ENCODE peak calls at places on chromosomes 6 and 20, in nine cellular contexts. E is renal cortical epithelial cell; F is heart right ventricle; K is activated T-helper 9 cell treated with anti-CD3 and anti-CD28 coated beads, Interleukin-2, amount 50 U/mL, for 16 hours; M is HCEC 1CT; S is EL; R is mucosa of gallbladder; W is SK-N-MC; N is RWPE2. Q is an unnamed sample.
A peak's percentile ranks its signal among the peaks of the same experiment; 100 is the strongest.

GRCh38 chr6:76752841-76753240 is 680.4 kb upstream of the IMPG1 start:
- DNase-seq in K (no peak), F (no peak), M (no peak), W (no peak), E (no peak), N (no peak), S (no peak), R (no peak), Q (no peak)

GRCh38 chr6:4973972-4974885 is 29.6 kb downstream of the RPP40 start:
- DNase-seq in W (peak; percentile 6), N (no peak), S (peak; percentile 25), E (peak; percentile 15), R (peak; percentile 19), F (no peak), M (no peak), K (no peak), Q (no peak)

GRCh38 chr6:90384720-90385119 is 88.1 kb upstream of the BACH2 start:
- DNase-seq in W (no peak), S (no peak), N (no peak), R (no peak), K (no peak), E (no peak), M (no peak), F (no peak), Q (no peak)

GRCh38 chr20:373171-373890 is 7.2 kb upstream of the TRIB3 start:
- DNase-seq in E (peak; percentile 56), R (no peak), S (peak; percentile 84), W (no peak), K (no peak), N (no peak), F (peak; percentile 26), M (peak; percentile 86), Q (no peak)

GRCh38 chr6:134676307-134677281 is 273.3 kb downstream of the ALDH8A1 start:
- DNase-seq in R (peak; percentile 24), S (no peak), W (peak; percentile 82), E (peak; percentile 99), K (no peak), N (no peak), F (no peak), M (peak; percentile 72), Q (peak; percentile 43)

GRCh38 chr6:70391513-70391912 is 21.8 kb upstream of the FAM135A start:
- DNase-seq in M (no peak), K (no peak), N (no peak), S (no peak), R (no peak), F (no peak), E (no peak), W (no peak), Q (no peak)

GRCh38 chr20:25622450-25623224 is 1.2 kb downstream of the NANP start:
- DNase-seq in E (no peak), W (no peak), R (no peak), K (no peak), F (no peak), S (peak; percentile 7), N (no peak), M (peak; percentile 9), Q (no peak)

GRCh38 chr6:100948381-100949133 is 67.4 kb upstream of the ASCC3 start:
- DNase-seq in R (no peak), E (peak; percentile 26), W (no peak), F (no peak), N (no peak), K (no peak), S (peak; percentile 70), M (peak; percentile 72), Q (no peak)

GRCh38 chr6:54846243-54846856 is at the start of gene FAM83B:
- DNase-seq in W (no peak), R (peak; percentile 69), S (peak; percentile 15), F (peak; percentile 19), M (no peak), K (no peak), N (peak; percentile 94), E (no peak), Q (peak; percentile 89)

GRCh38 chr20:63491635-63492230 is 7.2 kb downstream of the EEF1A2 start:
- DNase-seq in N (no peak), W (no peak), S (no peak), F (no peak), M (no peak), R (no peak), K (no peak), E (no peak), Q (no peak)

GRCh38 chr20:62198496-62198895 is 15.7 kb downstream of the MTG2 start:
- DNase-seq in W (no peak), K (no peak), N (peak; percentile 82), F (peak; percentile 5), M (no peak), R (no peak), E (no peak), S (no peak), Q (no peak)

GRCh38 chr6:140779991-140780596 is 1352.6 kb upstream of the GJE1 start:
- DNase-seq in K (no peak), E (no peak), W (no peak), N (peak; percentile 59), M (no peak), S (no peak), F (no peak), R (peak; percentile 29), Q (no peak)

GRCh38 chr6:110421749-110422443 is 6.5 kb upstream of the DDO start:
- DNase-seq in S (no peak), F (no peak), M (no peak), W (no peak), E (no peak), K (no peak), N (no peak), R (no peak), Q (no peak)

GRCh38 chr6:72740135-72740534 is 118.3 kb downstream of the KCNQ5 start:
- DNase-seq in N (no peak), W (no peak), E (no peak), F (no peak), R (no peak), K (no peak), S (no peak), M (no peak), Q (no peak)

GRCh38 chr6:30724906-30725667 is 4.9 kb downstream of the TUBB start:
- DNase-seq in W (no peak), E (no peak), R (no peak), F (no peak), N (no peak), K (no peak), S (no peak), M (no peak), Q (no peak)

GRCh38 chr20:53972179-53972578 is 98.2 kb downstream of the BCAS1 start:
- DNase-seq in M (no peak), S (no peak), K (no peak), E (no peak), N (no peak), W (no peak), F (no peak), R (no peak), Q (no peak)

Q was measured in left colon.